ENCODE peak calls at places on chromosomes 1 and 21, in seven cellular contexts. U is HL-60, Y is HepG2, O is K562, N is prostate gland, H is H1, D is upper lobe of left lung. J is an unnamed sample.

GRCh38 chr1:67889940-67890567 is 56.8 kb upstream of the GNG12 start:
- DNase-seq in U (peak), Y (no peak), O (peak), N (no peak), H (no peak), D (no peak), J (no peak)

GRCh38 chr1:214566158-214567104 is 15.0 kb upstream of the PTPN14 start:
- DNase-seq in U (no peak), Y (no peak), O (no peak), N (no peak), H (no peak), D (no peak), J (no peak)

GRCh38 chr1:98340511-98340910 is 321.0 kb upstream of the SNX7 start:
- DNase-seq in U (no peak), Y (no peak), O (no peak), N (no peak), H (no peak), D (no peak), J (no peak)

GRCh38 chr1:12206792-12207424 is 22.9 kb upstream of the VPS13D start:
- DNase-seq in U (no peak), Y (no peak), O (no peak), N (no peak), H (no peak), D (no peak), J (no peak)

GRCh38 chr21:44454747-44455523 is at the start of gene LRRC3:
- DNase-seq in U (peak), Y (peak), O (peak), N (peak), H (peak), D (peak), J (peak)

GRCh38 chr1:66217021-66217420 is 316.9 kb upstream of the SGIP1 start:
- DNase-seq in U (no peak), Y (no peak), O (no peak), N (no peak), H (no peak), D (no peak), J (no peak)

GRCh38 chr1:209873067-209873810 is 45.5 kb downstream of the UTP25 start:
- DNase-seq in U (no peak), Y (no peak), O (no peak), N (no peak), H (no peak), D (no peak), J (no peak)

GRCh38 chr1:48018799-48019198 is 21.6 kb upstream of the TRABD2B start:
- DNase-seq in U (no peak), Y (no peak), O (no peak), N (peak), H (no peak), D (peak), J (no peak)

GRCh38 chr1:234478152-234478480 is 863 bp downstream of the TARBP1 start:
- DNase-seq in U (no peak), Y (peak), O (peak), N (peak), H (peak), D (no peak), J (peak)

GRCh38 chr1:152907686-152908601 is at the start of gene IVL:
- DNase-seq in U (no peak), Y (no peak), O (no peak), N (no peak), H (no peak), D (no peak), J (no peak)

DNA sequence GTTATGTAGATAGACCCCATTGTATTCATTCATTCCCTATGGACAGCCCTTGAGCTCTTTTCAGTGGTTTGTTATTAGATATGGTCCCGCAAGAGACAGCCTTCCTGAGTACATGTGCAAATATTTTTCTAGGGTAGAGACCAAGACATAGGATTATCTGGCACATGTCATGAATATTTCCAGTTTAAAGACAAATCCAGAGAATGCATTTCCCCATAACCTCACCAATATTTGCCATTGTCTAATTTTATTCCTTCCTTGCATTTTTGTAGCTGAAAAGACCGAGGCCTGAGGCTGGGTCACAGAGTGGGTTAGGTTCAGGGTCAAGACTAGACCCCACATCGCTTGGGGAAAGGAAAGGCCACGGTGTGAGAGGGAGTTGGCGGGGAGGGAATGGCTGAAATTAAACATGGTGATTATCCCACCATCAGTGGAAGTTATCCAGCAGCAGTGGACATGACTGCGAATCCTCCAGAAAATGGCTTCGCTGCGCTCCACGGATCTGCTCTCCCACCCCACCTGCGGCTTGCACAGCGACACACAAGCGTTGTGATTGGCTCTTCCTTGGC is 15.9 kb upstream of the STMN1 start:
- DNase-seq in U (no peak), Y (no peak), O (no peak), N (no peak), H (no peak), D (no peak), J (no peak)
- TF ChIP-seq POLR2AphosphoS5 in U (no peak), Y (no peak), O (no peak), N (no peak), H (no peak), D (no peak), J (no peak)

GRCh38 chr1:155324041-155324716 is 3.5 kb downstream of the RUSC1 start:
- DNase-seq in U (peak), Y (peak), O (peak), N (peak), H (peak), D (peak), J (peak)

GRCh38 chr1:155323729-155324040 is 3.0 kb downstream of the RUSC1 start:
- DNase-seq in U (peak), Y (peak), O (peak), N (peak), H (peak), D (peak), J (peak)

GRCh38 chr1:155325596-155325893 is 4.9 kb downstream of the RUSC1 start:
- DNase-seq in U (no peak), Y (no peak), O (no peak), N (no peak), H (no peak), D (no peak), J (no peak)

GRCh38 chr1:155326020-155326526 is 5.4 kb downstream of the RUSC1 start:
- DNase-seq in U (no peak), Y (no peak), O (no peak), N (no peak), H (no peak), D (no peak), J (no peak)

GRCh38 chr1:155324717-155325595 is 4.3 kb downstream of the RUSC1 start:
- DNase-seq in U (no peak), Y (peak), O (peak), N (peak), H (peak), D (peak), J (peak)
- TF ChIP-seq POLR2AphosphoS5 in U (no peak), Y (no peak), O (no peak), N (no peak), H (no peak), D (no peak), J (no peak)

GRCh38 chr1:240464099-240464498 is 147.9 kb downstream of the GREM2 start:
- DNase-seq in U (no peak), Y (no peak), O (no peak), N (no peak), H (no peak), D (no peak), J (no peak)
- TF ChIP-seq POLR2AphosphoS5 in U (no peak), Y (no peak), O (no peak), N (no peak), H (no peak), D (no peak), J (no peak)

DNA sequence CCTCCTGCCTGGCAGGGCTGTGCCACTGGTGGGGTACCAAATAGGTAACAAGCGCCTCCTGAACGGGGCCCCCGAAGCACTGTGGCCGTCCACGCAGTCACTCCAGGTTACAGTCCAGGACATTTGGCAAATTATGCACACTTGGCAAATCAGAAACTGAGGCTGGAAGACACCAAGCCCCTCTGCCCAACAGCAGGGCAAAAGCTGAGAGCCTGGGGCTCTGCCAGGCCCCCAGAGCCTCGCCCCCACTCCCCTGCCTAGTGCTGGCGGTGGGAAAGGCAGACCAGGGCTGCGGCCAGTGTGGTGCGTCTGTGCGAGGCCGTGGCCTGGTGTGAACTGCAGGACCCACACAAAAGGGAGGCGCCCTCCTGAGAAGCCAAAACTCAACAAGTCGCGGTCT is 9.4 kb downstream of the PANK4 start:
- DNase-seq in U (no peak), Y (no peak), O (no peak), N (no peak), H (no peak), D (peak), J (no peak)
- TF ChIP-seq POLR2AphosphoS5 in U (no peak), Y (no peak), O (no peak), N (no peak), H (no peak), D (no peak), J (no peak)

GRCh38 chr1:222768592-222768991 is 31.6 kb downstream of the FAM177B start:
- DNase-seq in U (no peak), Y (no peak), O (no peak), N (no peak), H (no peak), D (no peak), J (no peak)
- TF ChIP-seq POLR2AphosphoS5 in U (no peak), Y (no peak), O (no peak), N (no peak), H (no peak), D (no peak), J (no peak)